ENCODE peak calls at places on chromosomes 3 and 15, in seven cellular contexts. B, W, E, J, S, K and L are unnamed samples.

GRCh38 chr3:158802399-158803023 is 657 bp downstream of the MFSD1 start:
- DNase-seq in B (no peak), W (no peak), E (no peak), J (no peak), S (peak), K (no peak), L (no peak)

GRCh38 chr15:67824157-67824899 is 981 bp upstream of the SKOR1 start:
- DNase-seq in B (no peak), W (no peak), E (no peak), J (no peak), S (peak), K (no peak), L (no peak)

GRCh38 chr3:81170298-81170697 is 591.1 kb downstream of the GBE1 start:
- DNase-seq in B (no peak), W (no peak), E (no peak), J (no peak), S (no peak), K (no peak), L (no peak)

GRCh38 chr3:10867384-10867783 is 51.4 kb downstream of the SLC6A11 start:
- DNase-seq in B (no peak), W (peak), E (no peak), J (peak), S (no peak), K (no peak), L (no peak)

GRCh38 chr3:180744226-180744625 is 64.9 kb upstream of the CCDC39 start:
- DNase-seq in B (no peak), W (no peak), E (no peak), J (no peak), S (no peak), K (no peak), L (peak)

GRCh38 chr15:83843511-83843910 is 189.6 kb downstream of the ADAMTSL3 start:
- DNase-seq in B (no peak), W (no peak), E (no peak), J (no peak), S (no peak), K (no peak), L (no peak)

GRCh38 chr15:40087991-40088928 is 20.4 kb downstream of the BMF start:
- DNase-seq in B (no peak), W (no peak), E (no peak), J (no peak), S (no peak), K (no peak), L (peak)

GRCh38 chr3:40615110-40615915 is 90.6 kb downstream of the ZNF621 start:
- DNase-seq in B (no peak), W (no peak), E (no peak), J (peak), S (no peak), K (no peak), L (peak)

GRCh38 chr15:89138999-89139612 is 50.9 kb downstream of the ABHD2 start:
- DNase-seq in B (no peak), W (no peak), E (no peak), J (no peak), S (no peak), K (no peak), L (no peak)

GRCh38 chr3:100556656-100557310 is 52.6 kb upstream of the ADGRG7 start:
- DNase-seq in B (no peak), W (peak), E (no peak), J (no peak), S (no peak), K (no peak), L (no peak)

GRCh38 chr3:46500631-46501377 is 3.0 kb downstream of the RTP3 start:
- DNase-seq in B (no peak), W (no peak), E (no peak), J (no peak), S (no peak), K (no peak), L (no peak)

GRCh38 chr3:97970929-97971460 is 1.2 kb downstream of the RIOX2 start:
- DNase-seq in B (no peak), W (no peak), E (no peak), J (no peak), S (peak), K (no peak), L (no peak)

GRCh38 chr15:62506217-62506805 is 341.2 kb upstream of the C2CD4B start:
- DNase-seq in B (no peak), W (peak), E (no peak), J (no peak), S (no peak), K (no peak), L (no peak)

GRCh38 chr3:151372063-151372820 is 12.3 kb downstream of the P2RY12 start:
- DNase-seq in B (no peak), W (no peak), E (no peak), J (no peak), S (no peak), K (no peak), L (no peak)

GRCh38 chr3:30694668-30695067 is 88.3 kb downstream of the TGFBR2 start:
- DNase-seq in B (no peak), W (no peak), E (no peak), J (no peak), S (no peak), K (no peak), L (no peak)

GRCh38 chr3:4060064-4060463 is 243.1 kb upstream of the SETMAR start:
- DNase-seq in B (no peak), W (peak), E (no peak), J (no peak), S (no peak), K (no peak), L (no peak)

GRCh38 chr15:87711011-87711410 is 545.5 kb downstream of the NTRK3 start:
- DNase-seq in B (no peak), W (no peak), E (no peak), J (no peak), S (no peak), K (no peak), L (no peak)

GRCh38 chr3:143040264-143040879 is 39.0 kb downstream of the U2SURP start:
- DNase-seq in B (peak), W (no peak), E (no peak), J (no peak), S (no peak), K (peak), L (no peak)